ENCODE peak calls at places on chromosomes 11 and 22, in seven cellular contexts. W is psoas muscle, T is adrenal gland, I is esophagus muscularis mucosa, A is thoracic aorta, R is mucosa of descending colon, X is neural progenitor cell. V is an unnamed sample. For H3K4me1, the result is how much of the 10 kb centered on the place peaks cover.

GRCh38 chr11:47512701-47513100 is 40.2 kb downstream of the CELF1 start:
- DNase-seq in W (no peak), T (no peak), I (no peak), A (no peak), R (no peak), X (peak), V (no peak)

GRCh38 chr22:41449321-41449720 is 2.7 kb upstream of the TOB2 start:
- DNase-seq in W (peak), T (no peak), I (no peak), A (no peak), R (no peak), X (no peak), V (no peak)

GRCh38 chr11:78796956-78797355 is 222.3 kb upstream of the NARS2 start:
- DNase-seq in W (no peak), T (no peak), I (no peak), A (no peak), R (no peak), X (no peak), V (no peak)

GRCh38 chr11:95372097-95372656 is 141.2 kb upstream of the SESN3 start:
- DNase-seq in W (no peak), T (no peak), I (no peak), A (no peak), R (no peak), X (no peak), V (no peak)

GRCh38 chr11:68784653-68785052 is 33.3 kb upstream of the TESMIN start:
- DNase-seq in W (no peak), T (no peak), I (no peak), A (no peak), R (no peak), X (no peak), V (no peak)

GRCh38 chr11:68546555-68546954 is 86.0 kb downstream of the PPP6R3 start:
- DNase-seq in W (no peak), T (peak), I (no peak), A (no peak), R (no peak), X (no peak), V (no peak)

GRCh38 chr11:104148074-104148473 is 15.9 kb downstream of the PDGFD start:
- DNase-seq in W (no peak), T (no peak), I (no peak), A (no peak), R (no peak), X (no peak), V (no peak)

GRCh38 chr22:31346733-31347250 is 646 bp upstream of the PATZ1 start:
- DNase-seq in W (peak), T (peak), I (no peak), A (no peak), R (peak), X (peak), V (peak)

GRCh38 chr11:115724709-115725108 is 220.5 kb upstream of the CADM1 start:
- DNase-seq in W (no peak), T (no peak), I (no peak), A (no peak), R (no peak), X (no peak), V (no peak)

GRCh38 chr11:296206-296975 is 2.9 kb downstream of the IFITM5 start:
- DNase-seq in W (peak), T (no peak), I (no peak), A (no peak), R (peak), X (no peak), V (no peak)

GRCh38 chr22:30875481-30876215 is 92.9 kb downstream of the MORC2 start:
- DNase-seq in W (peak), T (peak), I (no peak), A (no peak), R (peak), X (no peak), V (no peak)

GRCh38 chr11:126781942-126782341 is 218.6 kb downstream of the KIRREL3 start:
- DNase-seq in W (no peak), T (no peak), I (no peak), A (no peak), R (no peak), X (peak), V (no peak)

GRCh38 chr11:103682318-103683184 is 353.9 kb upstream of the DDI1 start:
- DNase-seq in W (no peak), T (peak), I (peak), A (peak), R (no peak), X (peak), V (peak)

GRCh38 chr11:8192016-8192895 is 23.4 kb upstream of the RIC3 start:
- DNase-seq in W (peak), T (peak), I (no peak), A (no peak), R (no peak), X (peak), V (peak)

GRCh38 chr22:37234736-37235711 is 9.0 kb downstream of the RAC2 start:
- DNase-seq in W (peak), T (no peak), I (no peak), A (no peak), R (peak), X (no peak), V (no peak)

GRCh38 chr11:114290503-114291239 is 5.5 kb upstream of the NNMT start:
- DNase-seq in W (no peak), T (no peak), I (no peak), A (no peak), R (no peak), X (no peak), V (no peak)

GRCh38 chr11:19519912-19520641 is 192.6 kb upstream of the NAV2 start:
- DNase-seq in W (no peak), T (peak), I (no peak), A (no peak), R (no peak), X (peak), V (no peak)

GRCh38 chr22:31911565-31912401 is 32.6 kb upstream of the YWHAH start:
- DNase-seq in W (no peak), T (no peak), I (no peak), A (no peak), R (no peak), X (no peak), V (peak)

GRCh38 chr22:25165785-25166184 is 33.9 kb upstream of the CRYBB3 start:
- DNase-seq in W (no peak), T (no peak), I (no peak), A (no peak), R (no peak), X (no peak), V (no peak)

GRCh38 chr11:112942966-112943643 is 18.1 kb upstream of the NCAM1 start:
- DNase-seq in W (no peak), T (no peak), I (no peak), A (no peak), R (no peak), X (no peak), V (no peak)

GRCh38 chr11:86261328-86261727 is 16.8 kb downstream of the EED start:
- DNase-seq in W (no peak), T (no peak), I (no peak), A (no peak), R (no peak), X (no peak), V (no peak)

GRCh38 chr11:125091247-125091876 is 20.1 kb downstream of the TMEM218 start:
- DNase-seq in W (no peak), T (no peak), I (no peak), A (no peak), R (no peak), X (peak), V (peak)

GRCh38 chr11:108931168-108931567 is 266.3 kb downstream of the DDX10 start:
- DNase-seq in W (no peak), T (no peak), I (no peak), A (no peak), R (no peak), X (no peak), V (no peak)

GRCh38 chr22:27197618-27198017 is 540.2 kb downstream of the MIAT start:
- DNase-seq in W (no peak), T (no peak), I (no peak), A (no peak), R (no peak), X (no peak), V (no peak)

GRCh38 chr22:30396871-30397655 is at the start of gene SEC14L2:
- DNase-seq in W (peak), T (peak), I (no peak), A (peak), R (peak), X (peak), V (peak)

GRCh38 chr11:86390499-86390898 is 15.8 kb downstream of the CCDC81 start:
- DNase-seq in W (no peak), T (no peak), I (no peak), A (no peak), R (no peak), X (no peak), V (no peak)

GRCh38 chr11:80083561-80083960 is 642.7 kb upstream of the TENM4 start:
- DNase-seq in W (no peak), T (no peak), I (no peak), A (no peak), R (no peak), X (no peak), V (peak)

GRCh38 chr11:46718155-46719019 is 626 bp upstream of the F2 start:
- DNase-seq in W (no peak), T (no peak), I (no peak), A (no peak), R (peak), X (no peak), V (peak)

GRCh38 chr22:37314315-37315046 is 32.2 kb downstream of the CYTH4 start:
- DNase-seq in W (no peak), T (no peak), I (no peak), A (no peak), R (no peak), X (no peak), V (no peak)

GRCh38 chr11:2088746-2089535 is 50.2 kb downstream of the IGF2 start:
- DNase-seq in W (peak), T (no peak), I (no peak), A (no peak), R (peak), X (no peak), V (no peak)

GRCh38 chr11:85118151-85118550 is 509.0 kb downstream of the DLG2 start:
- DNase-seq in W (no peak), T (no peak), I (no peak), A (no peak), R (no peak), X (peak), V (no peak)

DNA sequence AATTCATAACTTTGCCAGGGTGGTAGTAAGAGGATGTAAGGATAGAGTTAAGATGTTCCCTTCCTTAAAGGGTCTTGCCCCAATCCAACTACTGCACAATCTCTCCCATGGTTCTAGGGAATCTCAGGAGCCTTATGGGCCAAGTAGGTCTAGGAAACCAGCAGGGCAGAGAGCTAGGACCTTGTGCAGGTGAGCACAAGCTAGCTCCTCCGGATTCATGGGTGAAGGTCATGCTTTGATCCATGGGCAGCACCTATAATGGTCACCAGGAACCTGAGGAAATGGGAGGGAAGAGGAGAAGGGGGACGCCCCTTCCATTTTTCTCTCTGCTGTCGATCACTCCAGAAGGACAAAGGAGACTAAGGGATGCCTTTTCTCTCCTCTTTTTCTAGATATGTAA is 16.8 kb downstream of the KCNJ11 start:
- DNase-seq in W (no peak), T (no peak), I (no peak), A (no peak), R (no peak), X (peak), V (no peak)
- H3K4me1 ChIP-seq in W (under half), T (under half), I (under half), A (under half), R (under half), X (under half), V (under half)

DNA sequence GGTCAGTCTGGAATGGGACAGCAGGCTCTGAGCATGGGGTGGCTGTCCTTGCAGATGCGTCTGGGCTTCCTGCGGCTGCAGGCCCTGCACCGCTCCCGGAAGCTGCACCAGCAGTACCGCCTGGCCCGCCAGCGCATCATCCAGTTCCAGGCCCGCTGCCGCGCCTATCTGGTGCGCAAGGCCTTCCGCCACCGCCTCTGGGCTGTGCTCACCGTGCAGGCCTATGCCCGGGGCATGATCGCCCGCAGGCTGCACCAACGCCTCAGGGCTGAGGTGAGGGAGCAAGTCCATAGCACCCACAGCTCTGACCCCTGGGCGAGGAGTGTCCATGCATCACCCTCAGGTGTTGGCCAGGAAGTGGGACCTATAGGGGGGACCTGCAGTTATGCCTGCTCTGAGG is 51.6 kb downstream of the MYO7A start:
- DNase-seq in W (peak), T (no peak), I (no peak), A (no peak), R (peak), X (no peak), V (no peak)
- H3K4me1 ChIP-seq in W (under half), T (under half), I (under half), A (under half), R (under half), X (under half), V (under half)

GRCh38 chr11:12682730-12683500 is 8.7 kb downstream of the TEAD1 start:
- DNase-seq in W (no peak), T (no peak), I (no peak), A (no peak), R (no peak), X (no peak), V (no peak)
- H3K4me1 ChIP-seq in W (half or more), T (under half), I (half or more), A (under half), R (under half), X (half or more), V (under half)

GRCh38 chr11:121807051-121807450 is 309.0 kb downstream of the BLID start:
- DNase-seq in W (no peak), T (no peak), I (no peak), A (no peak), R (no peak), X (no peak), V (no peak)
- H3K4me1 ChIP-seq in W (under half), T (under half), I (under half), A (under half), R (under half), X (under half), V (under half)

DNA sequence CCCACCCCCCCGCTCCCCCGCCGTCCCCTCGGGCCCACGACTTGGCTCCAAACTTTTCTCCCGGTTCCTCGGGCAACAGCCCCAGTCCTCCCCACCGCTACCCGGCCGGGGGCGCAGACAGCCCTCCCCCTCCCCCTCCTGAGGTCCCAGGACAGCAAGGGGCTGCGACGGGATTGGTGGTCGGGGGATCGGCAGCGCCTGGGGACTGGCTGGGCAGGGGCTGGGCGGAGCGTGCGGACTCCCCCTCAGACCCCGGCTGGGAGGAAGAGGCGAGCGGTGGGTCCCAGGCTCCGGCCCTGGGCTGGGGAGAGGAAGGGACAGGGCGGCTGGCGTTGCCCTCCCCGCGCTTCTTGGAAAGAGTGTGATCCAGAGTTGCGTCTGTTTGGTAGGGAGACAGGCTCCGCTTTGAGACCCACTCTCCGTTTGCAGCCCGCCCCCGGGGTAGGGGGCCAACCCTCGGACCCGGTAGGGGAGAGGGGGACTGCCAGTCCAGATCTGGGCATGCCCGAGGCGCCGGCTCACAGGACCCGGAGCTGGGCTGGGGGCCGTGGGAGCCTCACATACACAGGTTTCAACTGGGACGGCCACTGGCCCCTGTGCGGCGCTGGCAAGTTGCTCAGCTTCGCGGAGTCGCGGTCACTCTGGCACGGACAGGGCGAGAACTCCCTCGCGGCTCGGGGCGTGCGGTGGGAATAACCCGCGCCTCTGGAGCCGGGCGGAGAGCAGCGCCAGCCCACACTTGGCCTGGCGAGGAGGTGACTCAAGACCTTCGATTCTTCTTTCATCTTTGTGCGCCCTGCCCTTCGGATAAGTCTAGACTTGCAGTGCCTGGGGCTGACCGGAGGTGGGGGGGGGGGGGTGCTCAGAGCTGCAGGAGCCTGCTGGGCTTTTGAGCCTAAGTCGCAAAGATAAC is 1.0 kb downstream of the TSKU start:
- DNase-seq in W (peak), T (peak), I (no peak), A (no peak), R (peak), X (peak), V (peak)
- H3K4me1 ChIP-seq in W (under half), T (under half), I (half or more), A (half or more), R (under half), X (under half), V (under half)

GRCh38 chr22:50189184-50189848 is 3.6 kb downstream of the TRABD start:
- DNase-seq in W (peak), T (peak), I (no peak), A (no peak), R (peak), X (no peak), V (no peak)
- H3K4me1 ChIP-seq in W (under half), T (under half), I (half or more), A (under half), R (half or more), X (under half), V (under half)

GRCh38 chr11:118625036-118625690 is 17.7 kb downstream of the PHLDB1 start:
- DNase-seq in W (peak), T (peak), I (no peak), A (no peak), R (peak), X (no peak), V (no peak)

GRCh38 chr11:118622376-118623290 is 15.2 kb downstream of the PHLDB1 start:
- DNase-seq in W (peak), T (peak), I (no peak), A (no peak), R (peak), X (peak), V (peak)

GRCh38 chr11:118621071-118621815 is 13.8 kb downstream of the PHLDB1 start:
- DNase-seq in W (peak), T (peak), I (peak), A (peak), R (peak), X (peak), V (peak)

GRCh38 chr11:118621898-118622375 is 14.5 kb downstream of the PHLDB1 start:
- DNase-seq in W (no peak), T (no peak), I (no peak), A (no peak), R (peak), X (no peak), V (no peak)

DNA sequence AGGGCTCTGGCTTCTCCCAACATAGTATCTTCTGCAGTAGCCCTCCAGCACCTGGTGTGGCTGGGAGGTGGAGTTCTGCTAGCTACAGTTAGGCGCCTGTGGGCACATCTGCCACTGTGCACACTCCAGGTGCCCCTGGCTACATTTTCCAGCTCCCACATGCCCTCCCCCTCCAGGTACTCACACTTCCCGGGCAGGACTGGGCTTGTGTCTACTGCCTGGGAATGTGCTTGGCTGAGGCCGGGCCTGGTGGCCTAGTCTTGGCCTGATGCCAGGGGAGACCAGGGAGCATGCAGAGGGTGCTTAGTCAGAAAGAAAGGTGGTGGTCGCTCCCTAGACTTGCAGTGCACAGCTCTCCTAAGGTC is 15.9 kb downstream of the PHLDB1 start:
- DNase-seq in W (peak), T (peak), I (no peak), A (no peak), R (peak), X (no peak), V (no peak)
- H3K4me1 ChIP-seq in W (under half), T (half or more), I (half or more), A (half or more), R (under half), X (under half), V (under half)

GRCh38 chr11:43381802-43382201 is 23.1 kb downstream of the TTC17 start:
- DNase-seq in W (no peak), T (no peak), I (no peak), A (no peak), R (no peak), X (no peak), V (no peak)
- H3K4me1 ChIP-seq in W (under half), T (under half), I (under half), A (under half), R (under half), X (under half), V (under half)